ENCODE peak calls at places on chromosomes 1 and 21, in seven cellular contexts. U is endodermal cell; I is transverse colon; M is tibial nerve; S is CD8-positive, alpha-beta T cell; O is K562; H is heart right ventricle. G is an unnamed sample.

GRCh38 chr1:9792156-9793042 is 31.4 kb downstream of the CLSTN1 start:
- DNase-seq in U (peak; percentile 87), I (no peak), M (no peak), S (no peak), O (no peak), H (no peak), G (peak; percentile 30)

GRCh38 chr1:42206164-42206563 is 41.6 kb upstream of the GUCA2A start:
- DNase-seq in U (no peak), I (no peak), M (no peak), S (no peak), O (no peak), H (no peak), G (no peak)

GRCh38 chr1:234760303-234760723 is 150.3 kb upstream of the IRF2BP2 start:
- DNase-seq in U (peak; percentile 83), I (no peak), M (no peak), S (no peak), O (peak; percentile 29), H (no peak), G (no peak)

GRCh38 chr1:223001653-223002634 is 141.1 kb downstream of the TLR5 start:
- DNase-seq in U (peak; percentile 63), I (no peak), M (no peak), S (no peak), O (no peak), H (no peak), G (no peak)

GRCh38 chr21:14116080-14116481 is 94.7 kb downstream of the LIPI start:
- DNase-seq in U (no peak), I (no peak), M (no peak), S (no peak), O (no peak), H (no peak), G (no peak)

GRCh38 chr1:112317556-112317955 is 78.5 kb upstream of the CTTNBP2NL start:
- DNase-seq in U (no peak), I (no peak), M (no peak), S (no peak), O (no peak), H (no peak), G (no peak)

GRCh38 chr1:162065016-162065415 is 4.5 kb upstream of the NOS1AP start:
- DNase-seq in U (peak; percentile 62), I (no peak), M (no peak), S (no peak), O (no peak), H (no peak), G (no peak)

GRCh38 chr1:151158311-151158710 is 1.9 kb downstream of the TNFAIP8L2 start:
- DNase-seq in U (no peak), I (no peak), M (no peak), S (no peak), O (no peak), H (no peak), G (no peak)

GRCh38 chr1:223403184-223403815 is 10.1 kb downstream of the CCDC185 start:
- DNase-seq in U (no peak), I (no peak), M (no peak), S (no peak), O (no peak), H (no peak), G (no peak)

GRCh38 chr21:39707316-39707715 is 37.7 kb upstream of the IGSF5 start:
- DNase-seq in U (peak; percentile 51), I (no peak), M (no peak), S (no peak), O (no peak), H (no peak), G (no peak)

GRCh38 chr1:28256197-28256827 is 3.0 kb upstream of the SESN2 start:
- DNase-seq in U (no peak), I (no peak), M (no peak), S (no peak), O (no peak), H (no peak), G (no peak)

GRCh38 chr1:145961425-145962156 is 2.8 kb downstream of the ANKRD34A start:
- DNase-seq in U (peak; percentile 75), I (peak; percentile 63), M (no peak), S (peak; percentile 39), O (peak; percentile 37), H (peak; percentile 11), G (peak; percentile 79)

GRCh38 chr1:177368255-177368654 is 197.5 kb downstream of the BRINP2 start:
- DNase-seq in U (no peak), I (no peak), M (no peak), S (no peak), O (no peak), H (no peak), G (no peak)

GRCh38 chr1:22428672-22429071 is 23.0 kb upstream of the ZBTB40 start:
- DNase-seq in U (peak; percentile 61), I (peak; percentile 20), M (no peak), S (no peak), O (peak; percentile 85), H (peak; percentile 28), G (no peak)

GRCh38 chr1:168469690-168470089 is 74.1 kb downstream of the XCL2 start:
- DNase-seq in U (peak; percentile 58), I (peak; percentile 60), M (peak; percentile 28), S (peak; percentile 22), O (peak; percentile 57), H (peak; percentile 78), G (no peak)

GRCh38 chr1:174874337-174875053 is 125.3 kb upstream of the CACYBP start:
- DNase-seq in U (peak; percentile 79), I (peak; percentile 41), M (no peak), S (no peak), O (no peak), H (no peak), G (no peak)

GRCh38 chr1:221693087-221693486 is 48.8 kb downstream of the DUSP10 start:
- DNase-seq in U (no peak), I (no peak), M (no peak), S (no peak), O (peak; percentile 26), H (no peak), G (no peak)

GRCh38 chr1:187294421-187295201 is 465.9 kb downstream of the PLA2G4A start:
- DNase-seq in U (no peak), I (no peak), M (no peak), S (no peak), O (no peak), H (no peak), G (no peak)

GRCh38 chr1:34750610-34751009 is 4.2 kb upstream of the GJB5 start:
- DNase-seq in U (no peak), I (no peak), M (no peak), S (no peak), O (no peak), H (no peak), G (no peak)

DNA sequence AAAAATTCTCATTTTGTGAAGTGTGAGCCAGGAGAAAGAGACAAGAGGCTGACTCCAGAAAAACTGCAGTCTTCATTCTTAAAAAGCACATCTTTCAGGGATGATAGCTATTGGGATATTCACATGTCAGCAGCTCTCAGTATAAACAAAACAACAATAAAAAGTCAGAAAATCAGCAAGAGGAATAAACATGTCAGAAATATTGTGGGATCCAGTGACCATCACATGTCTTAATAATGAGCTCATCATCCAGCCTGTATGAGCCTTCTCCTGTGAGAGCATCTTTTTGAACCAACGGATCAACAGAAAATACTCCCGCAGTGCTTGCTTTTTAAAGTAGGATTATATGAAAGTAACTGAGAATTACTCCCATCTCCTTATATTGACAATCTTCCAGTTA is 241.6 kb downstream of the SMYD3 start:
- DNase-seq in U (no peak), I (no peak), M (no peak), S (no peak), O (no peak), H (no peak), G (no peak)
- H3K27ac ChIP-seq in U (no peak overlapping the region), I (no peak overlapping the region), M (no peak overlapping the region), S (no peak overlapping the region), O (no peak overlapping the region), H (no peak overlapping the region), G (no peak overlapping the region)

DNA sequence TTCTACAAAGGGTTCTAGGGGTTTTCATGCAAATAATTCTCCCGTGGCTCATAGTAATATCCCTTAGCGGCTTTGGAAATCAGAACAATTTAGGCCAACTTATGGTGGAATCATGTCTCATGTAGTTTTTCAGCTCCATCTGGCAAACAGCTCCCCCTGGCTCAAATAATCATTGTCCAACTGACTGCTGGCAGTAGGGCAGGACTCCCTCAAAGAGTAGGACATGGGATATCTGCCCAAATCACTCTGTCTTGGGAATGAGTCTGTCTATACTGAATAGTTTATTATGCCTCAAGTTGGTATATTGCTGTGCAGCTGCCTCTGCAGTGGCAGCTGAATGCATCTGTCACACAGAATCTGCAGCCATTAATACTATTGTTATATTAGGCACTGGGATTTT is 255.7 kb downstream of the COL11A1 start:
- DNase-seq in U (no peak), I (no peak), M (no peak), S (no peak), O (no peak), H (no peak), G (no peak)
- TF ChIP-seq CTCF in U (peak; percentile 35), I (no peak), M (no peak), S (no peak), O (no peak), H (no peak), G (no peak)

GRCh38 chr1:53688703-53689102 is 50.3 kb downstream of the GLIS1 start:
- DNase-seq in U (no peak), I (no peak), M (no peak), S (no peak), O (peak; percentile 56), H (no peak), G (no peak)

GRCh38 chr1:53691326-53691725 is 47.6 kb downstream of the GLIS1 start:
- DNase-seq in U (no peak), I (no peak), M (no peak), S (no peak), O (no peak), H (no peak), G (no peak)

GRCh38 chr1:53690411-53690810 is 48.6 kb downstream of the GLIS1 start:
- DNase-seq in U (no peak), I (no peak), M (no peak), S (no peak), O (no peak), H (no peak), G (no peak)

GRCh38 chr1:53689223-53689622 is 49.7 kb downstream of the GLIS1 start:
- DNase-seq in U (no peak), I (no peak), M (no peak), S (no peak), O (no peak), H (no peak), G (no peak)

DNA sequence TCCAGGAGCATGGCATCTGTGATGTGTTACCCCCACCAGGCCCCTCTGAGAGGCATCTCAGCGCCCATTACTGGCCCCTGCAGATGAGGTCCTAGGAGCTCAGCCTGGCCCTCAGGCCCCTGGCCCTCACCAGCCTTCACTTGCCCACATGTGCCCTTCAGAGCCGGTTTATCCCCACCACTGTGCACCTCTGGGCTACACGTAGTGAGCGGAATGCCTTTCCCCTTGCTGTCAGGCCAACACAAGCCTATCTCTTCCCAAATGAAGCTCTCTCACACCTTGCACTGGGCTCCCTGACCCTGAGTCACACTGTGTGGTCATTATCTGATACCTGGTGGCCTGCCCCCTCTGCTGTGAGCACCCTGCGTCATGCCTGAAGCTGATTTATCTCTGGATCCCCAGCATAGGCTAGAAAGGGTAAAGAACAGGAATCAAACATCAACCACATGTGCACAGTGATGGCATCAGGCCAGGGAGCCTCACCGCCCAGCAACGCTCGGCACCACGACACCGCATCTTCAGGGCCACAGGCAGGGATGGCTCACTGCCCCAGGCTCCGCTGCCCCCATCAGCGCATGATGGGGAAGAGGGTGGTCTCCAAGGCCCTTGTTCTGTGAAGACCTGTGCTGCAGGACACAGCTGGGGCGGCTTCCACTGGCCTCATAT is 49.1 kb downstream of the GLIS1 start:
- DNase-seq in U (no peak), I (no peak), M (no peak), S (no peak), O (no peak), H (no peak), G (no peak)
- H3K27me3 ChIP-seq in U (no peaks in the 10 kb centered on the region), I (peaks cover 40% of the 10 kb centered on the region), M (no peaks in the 10 kb centered on the region), S (no peaks in the 10 kb centered on the region), O (peaks cover 96% of the 10 kb centered on the region), H (peaks cover 76% of the 10 kb centered on the region), G (peaks cover 3% of the 10 kb centered on the region)

GRCh38 chr1:156124557-156125483 is 10.3 kb downstream of the LMNA start:
- DNase-seq in U (peak; percentile 70), I (peak; percentile 81), M (no peak), S (peak; percentile 47), O (no peak), H (no peak), G (no peak)
- H3K27ac ChIP-seq in U (peak overlapping the region; percentile 12), I (peak overlapping the region; percentile 97), M (peak overlapping the region; percentile 94), S (peak overlapping the region; percentile 1), O (peak overlapping the region; percentile 71), H (peak overlapping the region; percentile 96), G (peak overlapping the region; percentile 90)

G was measured in dorsolateral prefrontal cortex.